ENCODE peak calls at places on chromosomes 5 and 9, in nine cellular contexts. O is fibroblast of lung, C is HCT116, K is PC-3, A is keratinocyte, B is neuronal stem cell, G is mammary epithelial cell, S is H1, P is HepG2. Y is an unnamed sample.
A peak's percentile ranks its signal among the peaks of the same experiment; 100 is the strongest.

GRCh38 chr9:105046907-105047651 is 119.1 kb upstream of the ABCA1 start:
- DNase-seq in O (peak; percentile 24), C (no peak), K (peak; percentile 6), A (no peak), B (no peak), G (no peak), S (no peak), P (no peak), Y (no peak)

GRCh38 chr5:36876965-36877666 is 547 bp downstream of the NIPBL start:
- DNase-seq in O (peak; percentile 67), C (peak; percentile 23), K (peak; percentile 48), A (no peak), B (peak; percentile 71), G (peak; percentile 72), S (peak; percentile 76), P (peak; percentile 21), Y (peak; percentile 87)

GRCh38 chr5:176895829-176896228 is 3.3 kb downstream of the HK3 start:
- DNase-seq in O (no peak), C (no peak), K (no peak), A (no peak), B (no peak), G (no peak), S (no peak), P (no peak), Y (no peak)

GRCh38 chr9:107105784-107106183 is 177.3 kb upstream of the RAD23B start:
- DNase-seq in O (no peak), C (no peak), K (no peak), A (no peak), B (no peak), G (no peak), S (no peak), P (no peak), Y (no peak)

GRCh38 chr5:142866563-142867275 is 96.5 kb downstream of the ARHGAP26 start:
- DNase-seq in O (peak; percentile 78), C (peak; percentile 67), K (peak; percentile 76), A (no peak), B (peak; percentile 42), G (peak; percentile 65), S (no peak), P (peak; percentile 74), Y (peak; percentile 81)

GRCh38 chr9:14251146-14252071 is 62.5 kb downstream of the NFIB start:
- DNase-seq in O (peak; percentile 92), C (peak; percentile 7), K (peak; percentile 92), A (no peak), B (no peak), G (peak; percentile 94), S (no peak), P (peak; percentile 50), Y (peak; percentile 29)

GRCh38 chr9:20043461-20043860 is 254.6 kb upstream of the SLC24A2 start:
- DNase-seq in O (no peak), C (no peak), K (no peak), A (no peak), B (no peak), G (no peak), S (no peak), P (no peak), Y (no peak)

GRCh38 chr5:140145818-140146522 is 20.2 kb downstream of the IGIP start:
- DNase-seq in O (peak; percentile 60), C (no peak), K (peak; percentile 35), A (no peak), B (peak; percentile 73), G (peak; percentile 44), S (peak; percentile 83), P (peak; percentile 38), Y (peak; percentile 91)

GRCh38 chr5:154461531-154461930 is 15.7 kb downstream of the SAP30L start:
- DNase-seq in O (no peak), C (no peak), K (peak; percentile 19), A (no peak), B (no peak), G (no peak), S (no peak), P (no peak), Y (no peak)

GRCh38 chr9:128006360-128007024 is 25.7 kb upstream of the EEIG1 start:
- DNase-seq in O (peak; percentile 51), C (no peak), K (peak; percentile 77), A (peak; percentile 5), B (no peak), G (peak; percentile 57), S (no peak), P (no peak), Y (no peak)

GRCh38 chr9:74645007-74645639 is 148.0 kb downstream of the RORB start:
- DNase-seq in O (peak; percentile 9), C (peak; percentile 7), K (peak; percentile 19), A (no peak), B (peak; percentile 18), G (peak; percentile 5), S (no peak), P (peak; percentile 18), Y (peak; percentile 69)

GRCh38 chr9:16179566-16179965 is 626.7 kb downstream of the CCDC171 start:
- DNase-seq in O (no peak), C (no peak), K (no peak), A (no peak), B (no peak), G (no peak), S (no peak), P (no peak), Y (no peak)

GRCh38 chr9:84254972-84255371 is 85.6 kb downstream of the SLC28A3 start:
- DNase-seq in O (no peak), C (no peak), K (peak; percentile 57), A (no peak), B (no peak), G (no peak), S (no peak), P (no peak), Y (no peak)

GRCh38 chr5:77087484-77088291 is 603 bp upstream of the ZBED3 start:
- DNase-seq in O (peak; percentile 23), C (no peak), K (no peak), A (no peak), B (peak; percentile 6), G (no peak), S (peak; percentile 48), P (peak; percentile 56), Y (peak; percentile 4)

GRCh38 chr5:61298580-61298979 is 33.5 kb upstream of the ZSWIM6 start:
- DNase-seq in O (peak; percentile 80), C (no peak), K (peak; percentile 81), A (no peak), B (no peak), G (peak; percentile 66), S (no peak), P (peak; percentile 27), Y (no peak)

GRCh38 chr5:12023614-12024241 is 119.5 kb upstream of the CTNND2 start:
- DNase-seq in O (peak; percentile 37), C (no peak), K (peak; percentile 93), A (no peak), B (peak; percentile 30), G (peak; percentile 18), S (no peak), P (peak; percentile 33), Y (peak; percentile 74)

DNA sequence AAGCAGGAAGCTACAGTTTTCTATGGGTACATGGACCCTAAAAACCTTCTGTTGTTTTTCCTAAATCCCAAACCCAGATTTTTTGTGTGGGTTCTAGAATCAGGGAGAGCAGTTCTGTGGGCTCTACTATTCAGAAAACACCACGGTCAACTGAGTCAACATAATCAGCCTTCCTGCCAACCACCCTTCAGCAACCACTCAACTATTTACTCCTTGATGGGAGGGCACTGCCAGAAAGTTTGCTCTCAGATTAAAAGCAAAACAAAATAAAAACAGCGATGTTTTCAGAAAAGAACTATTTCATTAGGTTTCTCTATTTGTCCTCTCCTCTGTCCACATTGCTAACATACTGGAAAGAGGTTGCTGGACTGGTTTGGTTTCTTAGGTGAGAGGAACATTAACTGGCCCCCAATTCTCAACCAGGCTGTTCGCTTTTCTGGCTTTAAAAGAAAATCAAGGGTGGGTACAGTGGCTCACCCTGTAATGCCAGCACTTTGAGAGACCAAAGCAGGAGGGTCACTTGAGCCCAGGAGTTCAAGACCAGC is 72.3 kb downstream of the GCNT1 start:
- DNase-seq in O (no peak), C (no peak), K (no peak), A (no peak), B (no peak), G (no peak), S (no peak), P (no peak), Y (no peak)
- H2AFZ ChIP-seq in O (no peak overlapping the region), C (no peak overlapping the region), K (no peak overlapping the region), A (no peak overlapping the region), B (no peak overlapping the region), G (peak overlapping the region; percentile 41), S (no peak overlapping the region), P (no peak overlapping the region), Y (no peak overlapping the region)

GRCh38 chr5:25090275-25090674 is 445.5 kb upstream of the CDH10 start:
- DNase-seq in O (no peak), C (no peak), K (no peak), A (no peak), B (no peak), G (no peak), S (no peak), P (peak; percentile 9), Y (no peak)
- H3K9me3 ChIP-seq in O (no peaks in the 10 kb centered on the region), C (peaks cover 18% of the 10 kb centered on the region), K (no peaks in the 10 kb centered on the region), A (no peaks in the 10 kb centered on the region), B (no peaks in the 10 kb centered on the region), G (peaks cover 6% of the 10 kb centered on the region), S (no peaks in the 10 kb centered on the region), P (peaks cover 9% of the 10 kb centered on the region), Y (no peaks in the 10 kb centered on the region)

DNA sequence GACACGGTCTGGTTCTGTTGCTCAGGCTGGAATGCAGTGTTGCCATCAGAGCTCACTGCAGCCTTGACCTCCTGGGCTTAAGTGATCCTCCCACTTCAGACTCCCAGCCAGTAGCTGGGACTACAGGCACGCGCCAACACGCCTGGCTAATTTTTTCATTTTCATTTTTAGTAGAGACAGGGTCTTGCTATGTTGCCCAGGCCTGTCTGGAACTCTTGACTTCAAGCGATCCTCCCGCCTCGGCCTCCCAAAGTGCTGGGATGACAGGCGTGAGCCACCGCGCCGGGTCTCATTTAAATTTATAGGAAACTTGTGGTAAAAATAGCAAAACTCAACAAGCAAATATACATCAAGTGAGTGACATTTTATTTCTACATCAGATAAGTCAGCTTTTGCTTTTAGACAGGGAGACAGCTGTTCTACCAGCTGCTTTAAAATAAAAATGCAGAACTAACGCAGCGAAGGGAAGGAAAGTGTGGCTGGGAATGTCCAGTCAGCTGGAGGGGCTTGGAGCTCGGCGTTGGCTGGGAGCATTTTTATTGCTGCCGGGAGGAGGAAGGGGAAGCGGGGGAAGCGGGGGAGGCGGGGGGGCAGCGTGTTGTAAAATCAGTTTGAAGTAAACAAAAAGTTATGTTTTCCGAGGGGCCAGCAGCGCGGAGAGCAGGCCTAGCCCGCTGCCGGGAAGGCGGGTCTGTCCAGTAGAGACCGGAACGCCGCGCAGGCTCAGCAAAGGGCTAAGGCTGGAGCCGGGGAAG is 707 bp upstream of the ZFYVE16 start:
- DNase-seq in O (no peak), C (no peak), K (no peak), A (no peak), B (peak; percentile 4), G (peak; percentile 12), S (no peak), P (peak; percentile 80), Y (no peak)
- H2AFZ ChIP-seq in O (peak overlapping the region; percentile 88), C (no peak overlapping the region), K (peak overlapping the region; percentile 94), A (peak overlapping the region; percentile 98), B (peak overlapping the region; percentile 94), G (peak overlapping the region; percentile 97), S (peak overlapping the region; percentile 99), P (no peak overlapping the region), Y (peak overlapping the region; percentile 80)

DNA sequence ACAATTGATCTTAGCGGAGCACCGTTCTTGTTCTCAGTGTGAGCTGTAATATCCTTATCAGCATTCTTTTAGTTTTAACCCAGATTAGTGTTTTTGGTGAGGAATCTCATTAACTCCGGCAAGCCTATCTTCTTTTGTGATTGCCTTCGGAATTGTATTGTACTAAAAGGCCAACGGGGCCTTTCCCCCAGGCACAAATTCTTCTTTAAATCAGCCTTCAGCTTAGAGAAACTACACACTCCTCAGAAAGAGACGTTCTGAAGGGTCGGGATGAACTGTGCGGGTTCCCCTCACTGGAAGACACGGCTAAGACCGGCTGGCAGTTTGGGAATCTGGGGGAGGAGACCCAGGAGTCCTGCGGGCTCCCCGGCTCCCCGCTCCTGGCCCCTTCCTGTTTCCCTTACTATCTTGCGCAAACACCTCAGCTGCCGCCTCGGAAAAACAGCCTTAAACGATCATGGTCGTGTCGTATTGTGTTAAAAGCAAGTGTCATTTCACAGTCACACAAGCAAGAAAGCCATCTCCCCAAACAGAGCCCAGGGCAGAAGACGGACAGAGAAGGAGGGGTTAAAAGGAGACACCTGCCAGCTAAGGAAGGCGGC is 353.1 kb upstream of the IRX2 start:
- DNase-seq in O (no peak), C (no peak), K (no peak), A (no peak), B (peak; percentile 65), G (no peak), S (no peak), P (no peak), Y (peak; percentile 87)
- H3K9me3 ChIP-seq in O (no peaks in the 10 kb centered on the region), C (peaks cover 14% of the 10 kb centered on the region), K (no peaks in the 10 kb centered on the region), A (peaks cover 4% of the 10 kb centered on the region), B (no peaks in the 10 kb centered on the region), G (peaks cover 10% of the 10 kb centered on the region), S (no peaks in the 10 kb centered on the region), P (no peaks in the 10 kb centered on the region), Y (no peaks in the 10 kb centered on the region)

Y was measured in neural progenitor cell.